ENCODE peak calls at places on chromosomes 11 and 22, in seven cellular contexts. B is HTR-8/SVneo, P is Ammon's horn, Z is activated T-cell treated with anti-CD3 and anti-CD28 coated beads for 1 hour, F is HEK293T, R is pancreas, T is body of pancreas. Y is an unnamed sample.

GRCh38 chr22:47069270-47069669 is 306.8 kb downstream of the TBC1D22A start:
- DNase-seq in T (no peak), F (no peak), Z (no peak), B (no peak), P (no peak), R (no peak), Y (no peak)

GRCh38 chr22:23693979-23694680 is 3.3 kb downstream of the RGL4 start:
- DNase-seq in P (no peak), B (no peak), T (no peak), R (peak), Z (no peak), F (no peak), Y (no peak)

GRCh38 chr11:60974726-60975125 is 3.2 kb downstream of the CD6 start:
- DNase-seq in T (no peak), R (no peak), Z (no peak), B (no peak), F (no peak), P (peak), Y (peak)

GRCh38 chr22:20213833-20214708 is 54.0 kb downstream of the RTN4R start:
- DNase-seq in T (no peak), P (peak), R (no peak), Z (no peak), F (no peak), B (no peak), Y (no peak)

GRCh38 chr11:108961095-108961494 is 296.2 kb downstream of the DDX10 start:
- DNase-seq in B (no peak), P (no peak), F (no peak), R (no peak), T (no peak), Z (no peak), Y (peak)

GRCh38 chr11:73538381-73538872 is 59.5 kb downstream of the FAM168A start:
- DNase-seq in F (no peak), T (no peak), B (no peak), Z (no peak), R (no peak), P (peak), Y (no peak)

GRCh38 chr11:80948781-80949180 is 1508.0 kb upstream of the TENM4 start:
- DNase-seq in B (no peak), Z (no peak), P (no peak), R (no peak), F (no peak), T (no peak), Y (no peak)

GRCh38 chr22:46779651-46780050 is 17.2 kb downstream of the TBC1D22A start:
- DNase-seq in Z (no peak), F (no peak), T (no peak), R (no peak), B (no peak), P (no peak), Y (no peak)

GRCh38 chr11:112300094-112300786 is 39.6 kb upstream of the PLET1 start:
- DNase-seq in B (no peak), R (no peak), P (peak), Z (no peak), T (no peak), F (no peak), Y (no peak)

GRCh38 chr11:70158757-70159389 is 44.2 kb upstream of the FADD start:
- DNase-seq in F (no peak), P (no peak), T (no peak), R (no peak), Z (no peak), B (no peak), Y (no peak)

GRCh38 chr11:2942872-2943710 is 13.9 kb upstream of the PHLDA2 start:
- DNase-seq in R (no peak), T (no peak), P (no peak), B (no peak), Z (no peak), F (no peak), Y (no peak)

GRCh38 chr11:120179071-120179672 is 31.7 kb upstream of the OAF start:
- DNase-seq in F (no peak), T (no peak), Z (no peak), B (no peak), R (no peak), P (no peak), Y (no peak)

GRCh38 chr11:67484847-67485311 is 2.1 kb downstream of the AIP start:
- DNase-seq in R (no peak), T (no peak), F (no peak), P (peak), B (no peak), Z (peak), Y (peak)

GRCh38 chr11:112219476-112220232 is 6.6 kb upstream of the PTS start:
- DNase-seq in B (peak), R (no peak), Z (no peak), T (peak), F (peak), P (peak), Y (no peak)

GRCh38 chr11:95977534-95978174 is 53.7 kb upstream of the MTMR2 start:
- DNase-seq in F (no peak), R (no peak), Z (no peak), T (no peak), B (peak), P (no peak), Y (no peak)

GRCh38 chr11:1881442-1882264 is 10.0 kb downstream of the PRR33 start:
- DNase-seq in P (no peak), T (no peak), F (no peak), R (peak), Z (no peak), B (no peak), Y (peak)

GRCh38 chr22:39250131-39250530 is 5.3 kb upstream of the PDGFB start:
- DNase-seq in P (no peak), T (no peak), Z (no peak), R (no peak), B (no peak), F (no peak), Y (no peak)

GRCh38 chr22:45885171-45885840 is 91.7 kb downstream of the WNT7B start:
- DNase-seq in F (no peak), Z (no peak), B (no peak), R (peak), P (no peak), T (no peak), Y (no peak)

GRCh38 chr22:23520875-23521441 is 59.1 kb downstream of the IGLL1 start:
- DNase-seq in P (peak), R (peak), B (peak), F (no peak), T (peak), Z (no peak), Y (no peak)

Y was measured in activated naive CD8-positive, alpha-beta T cell treated with anti-CD3 and anti-CD28 coated beads, Interleukin-2, amount 10 ng/mL, durations not matched to agents 7 days and 5 days.